ENCODE peak calls at places on chromosomes 11 and 22, in nine cellular contexts. J is cardiac muscle cell; S is GM13977; Q is Peyer's patch; U is mucosa of gallbladder; L is A172; D is fibroblast of lung; N is CD8-positive, alpha-beta memory T cell; H is astrocyte of the spinal cord. F is an unnamed sample.

GRCh38 chr22:19874307-19875060 is 19.8 kb upstream of the GNB1L start:
- DNase-seq in Q (no peak), J (no peak), D (no peak), L (no peak), S (no peak), H (no peak), U (no peak), N (peak), F (no peak)

GRCh38 chr11:11845066-11845465 is 3.3 kb downstream of the USP47 start:
- DNase-seq in U (peak), Q (no peak), L (no peak), N (no peak), H (no peak), J (no peak), D (no peak), S (no peak), F (no peak)

GRCh38 chr22:17110791-17111550 is 10.2 kb downstream of the TMEM121B start:
- DNase-seq in L (no peak), U (no peak), J (no peak), N (no peak), H (no peak), Q (no peak), D (no peak), S (no peak), F (no peak)

GRCh38 chr22:49975543-49976389 is 15.2 kb downstream of the PIM3 start:
- DNase-seq in L (no peak), Q (peak), S (peak), U (no peak), N (no peak), D (no peak), H (no peak), J (peak), F (no peak)

GRCh38 chr11:129143335-129143734 is 48.8 kb downstream of the ARHGAP32 start:
- DNase-seq in Q (peak), U (peak), S (no peak), N (no peak), L (peak), J (peak), D (peak), H (peak), F (peak)

GRCh38 chr22:30453731-30454510 is 17.9 kb downstream of the SEC14L3 start:
- DNase-seq in D (peak), S (no peak), J (peak), L (no peak), U (no peak), N (no peak), Q (no peak), H (no peak), F (peak)

GRCh38 chr11:19164230-19164855 is 37.4 kb downstream of the CSRP3 start:
- DNase-seq in D (no peak), J (no peak), N (no peak), U (no peak), H (no peak), L (no peak), S (no peak), Q (no peak), F (no peak)

GRCh38 chr22:23243006-23243573 is 62.8 kb downstream of the BCR start:
- DNase-seq in J (no peak), N (peak), H (peak), S (peak), L (no peak), U (no peak), D (no peak), Q (peak), F (no peak)

GRCh38 chr22:45198463-45198795 is 34.7 kb downstream of the NUP50 start:
- DNase-seq in J (no peak), U (no peak), L (no peak), Q (no peak), H (no peak), N (no peak), S (no peak), D (no peak), F (no peak)

GRCh38 chr22:39306456-39307361 is 12.7 kb downstream of the RPL3 start:
- DNase-seq in S (peak), D (peak), N (peak), U (no peak), L (no peak), Q (peak), J (no peak), H (no peak), F (no peak)

GRCh38 chr11:79212711-79213110 is 228.1 kb downstream of the TENM4 start:
- DNase-seq in D (no peak), J (no peak), Q (no peak), S (no peak), U (no peak), N (no peak), H (no peak), L (no peak), F (peak)

GRCh38 chr11:92423133-92423532 is 198.5 kb downstream of the FAT3 start:
- DNase-seq in J (no peak), S (no peak), Q (no peak), L (no peak), N (no peak), D (peak), U (no peak), H (no peak), F (no peak)

F was measured in kidney glomerular epithelial cell.